ENCODE peak calls at places on chromosomes 4 and X, in five cellular contexts. Z, C, A, E and P are unnamed samples.

GRCh38 chrX:23845316-23845932 is 62.3 kb downstream of the APOO start:
- DNase-seq in Z (no peak), C (no peak), A (no peak), E (no peak), P (peak)

GRCh38 chrX:15221321-15221720 is 48.6 kb downstream of the ASB9 start:
- DNase-seq in Z (no peak), C (no peak), A (no peak), E (no peak), P (no peak)

GRCh38 chr4:83556836-83557235 is 20.9 kb downstream of the GPAT3 start:
- DNase-seq in Z (no peak), C (no peak), A (no peak), E (no peak), P (no peak)

GRCh38 chrX:98480606-98481005 is 1596.9 kb downstream of the RPA4 start:
- DNase-seq in Z (no peak), C (no peak), A (no peak), E (no peak), P (no peak)

GRCh38 chr4:159018062-159018629 is 84.7 kb upstream of the RAPGEF2 start:
- DNase-seq in Z (no peak), C (no peak), A (no peak), E (no peak), P (no peak)

GRCh38 chrX:15750611-15751159 is 12.6 kb downstream of the CA5B start:
- DNase-seq in Z (no peak), C (no peak), A (no peak), E (no peak), P (peak)

GRCh38 chr4:106065018-106065417 is 169.7 kb downstream of the NPNT start:
- DNase-seq in Z (no peak), C (no peak), A (no peak), E (no peak), P (no peak)

GRCh38 chrX:78327370-78328048 is at the start of gene CYSLTR1:
- DNase-seq in Z (no peak), C (no peak), A (no peak), E (no peak), P (no peak)

GRCh38 chrX:130170752-130171445 is 863 bp upstream of the RAB33A start:
- DNase-seq in Z (no peak), C (peak), A (peak), E (peak), P (peak)

GRCh38 chr4:118353452-118353851 is 649 bp upstream of the PRSS12 start:
- DNase-seq in Z (no peak), C (no peak), A (no peak), E (no peak), P (no peak)

GRCh38 chr4:48254381-48255072 is 15.1 kb downstream of the TEC start:
- DNase-seq in Z (no peak), C (no peak), A (no peak), E (no peak), P (no peak)

GRCh38 chr4:177809786-177810185 is 367.5 kb upstream of the AGA start:
- DNase-seq in Z (no peak), C (no peak), A (no peak), E (no peak), P (no peak)
- H2BK12ac ChIP-seq in Z (no peak), C (no peak), A (no peak), E (no peak), P (no peak)

GRCh38 chrX:155009994-155010472 is 12.5 kb downstream of the F8 start:
- DNase-seq in Z (no peak), C (no peak), A (no peak), E (no peak), P (no peak)
- H3K14ac ChIP-seq in Z (no peak), C (no peak), A (no peak), E (no peak), P (no peak)

DNA sequence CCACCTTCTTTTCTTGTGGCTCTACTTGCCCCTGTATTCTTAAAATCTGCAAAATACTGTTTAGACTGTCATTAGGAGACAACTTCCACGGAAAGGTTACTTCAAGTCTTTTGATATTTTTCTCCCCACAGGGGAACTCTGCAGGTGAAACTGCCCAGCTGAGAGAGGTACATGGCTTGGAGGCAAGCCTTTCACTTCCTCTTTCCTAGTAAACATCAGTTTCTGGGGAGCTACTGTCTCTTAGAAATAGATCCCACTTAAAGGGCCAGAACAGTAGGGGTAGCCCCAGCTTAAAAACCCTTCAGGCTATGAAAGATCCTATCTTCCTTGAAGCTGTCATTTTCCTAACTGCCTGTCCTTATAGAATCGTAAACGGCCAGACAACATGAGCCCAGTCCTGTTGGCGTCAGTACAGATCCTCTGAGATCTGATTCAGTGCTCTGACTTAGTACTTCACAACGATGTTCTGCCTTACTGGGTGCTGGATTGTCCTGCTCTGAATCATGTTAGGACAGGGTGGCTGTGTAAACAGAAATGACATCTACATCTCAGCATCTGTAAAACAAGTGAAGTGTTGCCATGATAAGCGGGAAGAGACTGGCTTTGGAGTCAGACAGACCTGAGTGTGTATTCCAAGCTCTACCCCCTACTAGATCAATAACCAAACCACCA is 102.1 kb downstream of the ITIH6 start:
- DNase-seq in Z (no peak), C (no peak), A (no peak), E (no peak), P (peak)
- H4K91ac ChIP-seq in Z (no peak), C (no peak), A (no peak), E (no peak), P (no peak)

GRCh38 chr4:7233006-7233580 is 40.8 kb downstream of the SORCS2 start:
- DNase-seq in Z (no peak), C (no peak), A (no peak), E (no peak), P (no peak)

GRCh38 chr4:7233601-7234000 is 41.3 kb downstream of the SORCS2 start:
- DNase-seq in Z (no peak), C (no peak), A (no peak), E (no peak), P (no peak)

GRCh38 chr4:7235030-7235380 is 42.7 kb downstream of the SORCS2 start:
- DNase-seq in Z (no peak), C (no peak), A (no peak), E (no peak), P (no peak)

GRCh38 chr4:7232061-7232616 is 39.8 kb downstream of the SORCS2 start:
- DNase-seq in Z (no peak), C (no peak), A (no peak), E (no peak), P (no peak)

GRCh38 chr4:7234355-7235029 is 42.2 kb downstream of the SORCS2 start:
- DNase-seq in Z (no peak), C (no peak), A (no peak), E (no peak), P (no peak)
- H2BK12ac ChIP-seq in Z (no peak), C (no peak), A (no peak), E (no peak), P (no peak)

GRCh38 chrX:154399527-154400368 is 1.6 kb downstream of the RPL10 start:
- DNase-seq in Z (no peak), C (no peak), A (no peak), E (no peak), P (no peak)
- H3K14ac ChIP-seq in Z (peak), C (peak), A (no peak), E (no peak), P (peak)

GRCh38 chr4:147480502-147480890 is 401 bp upstream of the EDNRA start:
- DNase-seq in Z (no peak), C (peak), A (no peak), E (peak), P (no peak)
- H4K91ac ChIP-seq in Z (no peak), C (no peak), A (no peak), E (no peak), P (no peak)

DNA sequence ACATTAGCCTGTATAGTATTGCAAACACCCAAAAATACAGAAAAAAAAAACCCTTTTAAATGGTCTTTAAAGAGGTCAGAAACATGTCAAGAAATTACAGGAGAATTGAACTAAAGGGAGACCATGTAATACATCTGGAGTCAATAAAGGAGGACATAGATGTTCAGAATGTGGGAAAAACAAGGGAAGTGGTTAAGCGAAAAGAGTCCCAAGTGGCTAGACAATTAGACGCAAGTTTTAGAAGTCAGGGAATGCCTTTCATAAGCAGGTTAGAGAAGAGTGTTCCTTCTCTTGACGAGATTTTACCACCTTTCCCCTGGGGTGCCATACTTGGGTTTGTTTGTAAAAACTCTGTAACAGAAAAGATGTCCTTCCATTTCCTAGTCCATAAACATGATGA is 7.8 kb downstream of the LNX1 start:
- DNase-seq in Z (no peak), C (no peak), A (no peak), E (no peak), P (no peak)
- H2BK12ac ChIP-seq in Z (no peak), C (no peak), A (no peak), E (no peak), P (no peak)

DNA sequence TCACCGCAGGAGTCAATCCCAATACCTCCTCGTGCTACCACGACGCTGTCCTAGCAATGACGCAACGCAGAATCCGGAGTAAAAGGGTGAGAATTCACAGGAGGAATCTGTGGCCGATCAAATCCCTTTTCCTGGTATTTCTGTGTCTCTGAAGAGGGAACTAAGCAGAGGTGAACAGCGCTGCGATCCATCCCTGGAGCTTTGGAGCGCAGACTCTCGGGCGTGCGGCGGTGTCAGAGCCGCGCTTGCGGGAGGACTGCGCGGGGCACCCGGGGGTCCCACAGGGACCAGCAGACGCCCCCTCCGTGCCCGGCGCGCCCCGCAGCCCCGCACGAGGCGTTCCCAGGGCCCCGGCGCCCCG is 17.2 kb upstream of the ZNF718 start:
- DNase-seq in Z (no peak), C (no peak), A (no peak), E (no peak), P (no peak)
- H3K14ac ChIP-seq in Z (no peak), C (no peak), A (no peak), E (no peak), P (no peak)

GRCh38 chr4:141614878-141615586 is 21.4 kb upstream of the IL15 start:
- DNase-seq in Z (no peak), C (no peak), A (no peak), E (no peak), P (no peak)
- H4K91ac ChIP-seq in Z (no peak), C (no peak), A (no peak), E (no peak), P (no peak)